ENCODE peak calls at places on chromosomes 13 and 19, in six cellular contexts. One of them, this sample, is unnamed.

GRCh38 chr13:32881074-32881791 is 135.0 kb upstream of the KL start:
- DNase-seq in IMR-90: peak
- DNase-seq in thoracic aorta: no peak
- DNase-seq in mesenchymal stem cell: peak
- DNase-seq in tibial nerve: no peak
- DNase-seq in GM23248: peak
- DNase-seq in this sample: no peak

GRCh38 chr13:98484289-98485219 is 92.4 kb downstream of the STK24 start:
- DNase-seq in GM23248: peak
- DNase-seq in mesenchymal stem cell: peak
- DNase-seq in tibial nerve: peak
- DNase-seq in IMR-90: peak
- DNase-seq in thoracic aorta: peak
- DNase-seq in this sample: peak

GRCh38 chr13:97986841-97987240 is 33.4 kb downstream of the IPO5 start:
- DNase-seq in tibial nerve: peak
- DNase-seq in thoracic aorta: no peak
- DNase-seq in GM23248: no peak
- DNase-seq in mesenchymal stem cell: no peak
- DNase-seq in IMR-90: no peak
- DNase-seq in this sample: no peak

GRCh38 chr19:46115396-46116109 is 8.9 kb downstream of the IGFL3 start:
- DNase-seq in thoracic aorta: no peak
- DNase-seq in IMR-90: peak
- DNase-seq in mesenchymal stem cell: peak
- DNase-seq in tibial nerve: no peak
- DNase-seq in GM23248: peak
- DNase-seq in this sample: no peak

GRCh38 chr19:10290876-10291553 is 1.3 kb downstream of the ICAM5 start:
- DNase-seq in tibial nerve: no peak
- DNase-seq in thoracic aorta: no peak
- DNase-seq in GM23248: peak
- DNase-seq in mesenchymal stem cell: peak
- DNase-seq in IMR-90: peak
- DNase-seq in this sample: peak

GRCh38 chr19:35669566-35669965 is 3.2 kb downstream of the UPK1A start:
- DNase-seq in IMR-90: no peak
- DNase-seq in tibial nerve: no peak
- DNase-seq in mesenchymal stem cell: no peak
- DNase-seq in GM23248: no peak
- DNase-seq in thoracic aorta: no peak
- DNase-seq in this sample: no peak

GRCh38 chr19:19782783-19783182 is 38.8 kb downstream of the ZNF506 start:
- DNase-seq in mesenchymal stem cell: no peak
- DNase-seq in GM23248: peak
- DNase-seq in thoracic aorta: no peak
- DNase-seq in tibial nerve: no peak
- DNase-seq in IMR-90: no peak
- DNase-seq in this sample: no peak

GRCh38 chr13:113950451-113951245 is 23.2 kb downstream of the C13orf46 start:
- DNase-seq in tibial nerve: no peak
- DNase-seq in GM23248: no peak
- DNase-seq in thoracic aorta: no peak
- DNase-seq in IMR-90: no peak
- DNase-seq in mesenchymal stem cell: no peak
- DNase-seq in this sample: no peak

GRCh38 chr13:71751074-71751473 is 115.9 kb downstream of the DACH1 start:
- DNase-seq in tibial nerve: no peak
- DNase-seq in GM23248: no peak
- DNase-seq in thoracic aorta: no peak
- DNase-seq in IMR-90: no peak
- DNase-seq in mesenchymal stem cell: peak
- DNase-seq in this sample: no peak

GRCh38 chr13:43804461-43805070 is 17.8 kb upstream of the ENOX1 start:
- DNase-seq in mesenchymal stem cell: peak
- DNase-seq in tibial nerve: peak
- DNase-seq in IMR-90: peak
- DNase-seq in thoracic aorta: no peak
- DNase-seq in GM23248: peak
- DNase-seq in this sample: no peak

GRCh38 chr13:107365466-107366215 is 797.7 kb upstream of the ARGLU1 start:
- DNase-seq in thoracic aorta: no peak
- DNase-seq in tibial nerve: no peak
- DNase-seq in GM23248: peak
- DNase-seq in mesenchymal stem cell: peak
- DNase-seq in IMR-90: peak
- DNase-seq in this sample: no peak

DNA sequence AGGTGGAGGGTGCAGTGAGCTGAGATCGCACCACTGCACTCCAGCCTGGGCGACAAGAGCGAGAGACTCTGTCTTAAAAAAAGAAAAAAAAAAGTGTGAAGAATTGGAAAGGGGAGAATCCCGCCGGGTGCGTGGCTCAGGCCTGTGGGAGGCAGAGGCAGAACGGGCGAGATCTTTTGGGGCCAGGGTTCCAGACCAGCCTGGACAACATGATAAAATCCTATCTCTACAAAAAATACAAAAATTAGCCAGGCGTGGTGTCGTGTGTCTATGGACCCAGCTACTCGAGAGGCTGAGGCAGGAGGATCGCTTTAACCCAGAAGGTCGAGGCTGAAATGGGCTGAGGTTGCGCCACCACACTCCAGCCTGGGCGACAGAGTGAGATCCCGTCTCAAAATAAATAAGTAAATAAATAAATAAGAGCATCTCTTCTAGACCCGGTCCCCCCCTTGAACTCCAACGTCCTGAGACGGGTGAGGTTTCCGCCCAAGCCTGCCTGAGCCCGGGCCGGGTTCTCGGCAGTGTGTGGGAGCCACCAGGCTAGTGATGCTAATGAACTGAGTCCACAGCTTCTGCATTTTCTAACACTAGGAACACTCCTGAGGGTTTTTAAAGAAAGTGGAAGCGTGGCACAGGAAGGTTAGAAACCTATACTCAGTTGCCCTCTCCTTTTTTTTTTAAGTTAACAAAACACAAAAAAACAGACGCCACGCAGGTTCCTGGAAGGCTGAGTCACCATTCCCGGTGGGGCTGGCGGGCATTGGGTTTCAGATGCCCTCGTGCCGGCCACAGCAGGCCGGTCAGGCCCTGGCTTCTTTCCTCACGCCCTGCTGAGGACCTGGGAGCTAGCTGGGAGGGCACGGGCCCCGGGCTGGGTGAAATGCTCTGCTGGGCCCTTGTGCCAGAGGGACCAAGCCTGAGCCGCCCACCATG is 22.1 kb downstream of the GPX4 start:
- DNase-seq in thoracic aorta: no peak
- DNase-seq in IMR-90: peak
- DNase-seq in tibial nerve: no peak
- DNase-seq in GM23248: no peak
- DNase-seq in mesenchymal stem cell: no peak
- DNase-seq in this sample: no peak
- H3K27ac ChIP-seq in thoracic aorta: peak
- H3K27ac ChIP-seq in IMR-90: peak
- H3K27ac ChIP-seq in tibial nerve: peak
- H3K27ac ChIP-seq in GM23248: no peak
- H3K27ac ChIP-seq in mesenchymal stem cell: peak
- H3K27ac ChIP-seq in this sample: no peak

GRCh38 chr19:33388817-33389573 is 15.5 kb downstream of the CEBPG start:
- DNase-seq in IMR-90: no peak
- DNase-seq in mesenchymal stem cell: no peak
- DNase-seq in tibial nerve: no peak
- DNase-seq in GM23248: no peak
- DNase-seq in thoracic aorta: no peak
- DNase-seq in this sample: no peak

GRCh38 chr19:33389574-33390119 is 16.1 kb downstream of the CEBPG start:
- DNase-seq in IMR-90: no peak
- DNase-seq in tibial nerve: no peak
- DNase-seq in mesenchymal stem cell: no peak
- DNase-seq in GM23248: no peak
- DNase-seq in thoracic aorta: no peak
- DNase-seq in this sample: no peak

GRCh38 chr19:33387351-33388230 is 14.1 kb downstream of the CEBPG start:
- DNase-seq in tibial nerve: no peak
- DNase-seq in GM23248: no peak
- DNase-seq in mesenchymal stem cell: no peak
- DNase-seq in thoracic aorta: no peak
- DNase-seq in IMR-90: no peak
- DNase-seq in this sample: no peak

GRCh38 chr19:33386361-33386858 is 12.9 kb downstream of the CEBPG start:
- DNase-seq in GM23248: no peak
- DNase-seq in IMR-90: no peak
- DNase-seq in mesenchymal stem cell: no peak
- DNase-seq in thoracic aorta: no peak
- DNase-seq in tibial nerve: no peak
- DNase-seq in this sample: no peak

GRCh38 chr19:33388231-33388816 is 14.8 kb downstream of the CEBPG start:
- DNase-seq in thoracic aorta: no peak
- DNase-seq in tibial nerve: no peak
- DNase-seq in IMR-90: no peak
- DNase-seq in mesenchymal stem cell: no peak
- DNase-seq in GM23248: no peak
- DNase-seq in this sample: no peak
- H3K27ac ChIP-seq in thoracic aorta: no peak
- H3K27ac ChIP-seq in tibial nerve: peak
- H3K27ac ChIP-seq in IMR-90: no peak
- H3K27ac ChIP-seq in mesenchymal stem cell: no peak
- H3K27ac ChIP-seq in GM23248: no peak
- H3K27ac ChIP-seq in this sample: no peak

GRCh38 chr19:49488863-49489537 is 1.6 kb downstream of the RPL13A start:
- DNase-seq in tibial nerve: no peak
- DNase-seq in GM23248: peak
- DNase-seq in IMR-90: no peak
- DNase-seq in thoracic aorta: no peak
- DNase-seq in mesenchymal stem cell: peak
- DNase-seq in this sample: no peak

GRCh38 chr19:49486710-49487276 is 615 bp upstream of the RPL13A start:
- DNase-seq in mesenchymal stem cell: no peak
- DNase-seq in thoracic aorta: no peak
- DNase-seq in GM23248: no peak
- DNase-seq in tibial nerve: no peak
- DNase-seq in IMR-90: no peak
- DNase-seq in this sample: no peak

GRCh38 chr19:49487277-49488045 is at the start of gene RPL13A:
- DNase-seq in mesenchymal stem cell: peak
- DNase-seq in tibial nerve: peak
- DNase-seq in IMR-90: peak
- DNase-seq in GM23248: peak
- DNase-seq in thoracic aorta: peak
- DNase-seq in this sample: peak

GRCh38 chr19:49488046-49488862 is 846 bp downstream of the RPL13A start:
- DNase-seq in IMR-90: no peak
- DNase-seq in tibial nerve: no peak
- DNase-seq in mesenchymal stem cell: no peak
- DNase-seq in GM23248: peak
- DNase-seq in thoracic aorta: no peak
- DNase-seq in this sample: no peak

DNA sequence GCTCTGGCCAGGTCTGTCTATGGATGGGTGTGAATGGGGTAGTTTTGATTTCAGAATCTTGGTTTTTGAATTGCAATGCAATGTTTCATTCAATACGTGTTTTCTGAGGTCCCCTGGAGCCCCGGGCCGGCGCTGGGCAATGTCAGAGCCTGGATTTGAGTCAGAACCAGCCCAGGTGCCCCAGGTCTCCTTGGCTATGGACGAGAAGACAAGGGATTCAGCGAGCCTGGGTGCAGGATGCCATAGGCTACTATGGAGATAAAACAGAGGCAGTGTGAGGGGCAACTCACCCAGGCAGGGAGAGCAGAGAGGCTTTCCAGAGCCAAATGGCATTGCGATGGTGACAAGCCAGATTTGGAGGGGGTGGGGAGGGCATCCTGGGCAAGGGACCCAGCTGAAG is 1.2 kb upstream of the RPL13A start:
- DNase-seq in thoracic aorta: no peak
- DNase-seq in IMR-90: no peak
- DNase-seq in tibial nerve: no peak
- DNase-seq in GM23248: no peak
- DNase-seq in mesenchymal stem cell: no peak
- DNase-seq in this sample: no peak
- H3K27ac ChIP-seq in thoracic aorta: no peak
- H3K27ac ChIP-seq in IMR-90: no peak
- H3K27ac ChIP-seq in tibial nerve: no peak
- H3K27ac ChIP-seq in GM23248: no peak
- H3K27ac ChIP-seq in mesenchymal stem cell: no peak
- H3K27ac ChIP-seq in this sample: peak

DNA sequence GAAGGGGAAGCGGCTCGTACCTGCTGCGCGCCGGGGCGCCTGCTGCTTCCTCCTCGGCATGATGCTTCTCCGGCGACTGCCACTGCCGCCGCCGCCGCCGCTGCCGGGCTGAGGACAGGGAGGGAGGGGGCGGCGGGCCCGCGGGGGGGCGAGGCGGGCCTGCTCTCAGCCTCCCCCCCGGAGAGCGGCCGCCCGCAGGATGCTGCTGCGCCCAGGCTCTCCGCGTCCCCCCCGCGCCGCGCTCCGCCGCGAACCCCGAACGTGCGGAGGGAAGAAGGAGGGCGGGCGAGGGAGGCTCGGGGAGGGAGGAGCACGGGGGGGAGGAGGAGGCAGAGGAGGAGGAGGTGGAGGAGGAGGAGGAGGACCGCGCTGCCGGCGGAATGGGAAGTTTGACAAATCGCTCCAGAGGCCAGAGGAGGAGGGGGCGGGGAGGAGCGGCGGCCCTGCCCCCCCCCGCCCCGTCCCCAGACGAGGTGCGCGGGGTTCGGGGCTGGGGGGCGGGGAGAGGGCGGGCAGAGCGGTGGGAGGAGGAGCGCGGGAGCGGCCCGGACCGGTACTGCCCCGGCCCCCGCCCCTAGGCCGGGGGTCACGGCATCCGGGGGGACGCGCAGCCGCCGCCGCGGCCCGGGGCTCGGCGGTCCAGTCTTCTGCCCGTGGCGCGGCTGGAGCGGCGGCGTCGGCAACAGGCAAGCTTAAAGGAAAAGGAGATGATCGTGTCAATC is at the start of gene TSHZ3:
- DNase-seq in thoracic aorta: no peak
- DNase-seq in mesenchymal stem cell: peak
- DNase-seq in GM23248: peak
- DNase-seq in tibial nerve: peak
- DNase-seq in IMR-90: peak
- DNase-seq in this sample: peak
- H3K27ac ChIP-seq in thoracic aorta: peak
- H3K27ac ChIP-seq in mesenchymal stem cell: peak
- H3K27ac ChIP-seq in GM23248: peak
- H3K27ac ChIP-seq in tibial nerve: peak
- H3K27ac ChIP-seq in IMR-90: peak
- H3K27ac ChIP-seq in this sample: peak